ENCODE peak calls at places on chromosomes 7 and 10, in five cellular contexts. Y, D, P, H and L are unnamed samples.
A peak's percentile ranks its signal among the peaks of the same experiment; 100 is the strongest.

GRCh38 chr10:26960308-26960707 is 99.5 kb upstream of the ABI1 start:
- DNase-seq in Y (no peak), D (no peak), P (no peak), H (no peak), L (peak; percentile 32)

GRCh38 chr10:47048533-47048905 is 137.3 kb downstream of the PTPN20 start:
- DNase-seq in Y (peak; percentile 83), D (peak; percentile 71), P (no peak), H (no peak), L (peak; percentile 50)

GRCh38 chr10:68103867-68104255 is 5.4 kb upstream of the MYPN start:
- DNase-seq in Y (no peak), D (no peak), P (no peak), H (no peak), L (no peak)

GRCh38 chr7:97555845-97556431 is 175.9 kb upstream of the TAC1 start:
- DNase-seq in Y (no peak), D (no peak), P (no peak), H (no peak), L (no peak)

GRCh38 chr10:16585103-16585502 is 63.4 kb upstream of the C1QL3 start:
- DNase-seq in Y (no peak), D (no peak), P (no peak), H (no peak), L (no peak)

GRCh38 chr10:11401314-11402222 is 209.9 kb downstream of the USP6NL start:
- DNase-seq in Y (no peak), D (peak; percentile 55), P (no peak), H (no peak), L (no peak)

GRCh38 chr10:115953983-115954382 is 319.0 kb downstream of the GFRA1 start:
- DNase-seq in Y (no peak), D (no peak), P (no peak), H (no peak), L (no peak)

GRCh38 chr10:88553116-88553752 is 29.9 kb downstream of the RNLS start:
- DNase-seq in Y (no peak), D (peak; percentile 64), P (peak; percentile 33), H (peak; percentile 74), L (no peak)

GRCh38 chr10:650691-651615 is 38.5 kb downstream of the DIP2C start:
- DNase-seq in Y (no peak), D (peak; percentile 28), P (no peak), H (peak; percentile 2), L (no peak)

GRCh38 chr10:91088300-91089140 is 131.9 kb upstream of the PCGF5 start:
- DNase-seq in Y (no peak), D (no peak), P (no peak), H (no peak), L (no peak)

GRCh38 chr7:127884066-127884559 is 147.1 kb downstream of the LRRC4 start:
- DNase-seq in Y (no peak), D (no peak), P (no peak), H (no peak), L (no peak)

GRCh38 chr10:109899578-109900355 is 23.5 kb downstream of the XPNPEP1 start:
- DNase-seq in Y (no peak), D (peak; percentile 6), P (no peak), H (no peak), L (no peak)

GRCh38 chr10:60521974-60522405 is 132.3 kb upstream of the ANK3 start:
- DNase-seq in Y (no peak), D (peak; percentile 57), P (no peak), H (peak; percentile 10), L (no peak)

GRCh38 chr10:90779573-90779972 is 78.3 kb downstream of the HTR7 start:
- DNase-seq in Y (no peak), D (peak; percentile 51), P (no peak), H (no peak), L (no peak)

GRCh38 chr7:64888901-64889685 is 14.0 kb upstream of the ZNF273 start:
- DNase-seq in Y (no peak), D (peak; percentile 57), P (no peak), H (no peak), L (peak; percentile 71)

GRCh38 chr10:3091346-3091787 is 24.0 kb downstream of the PFKP start:
- DNase-seq in Y (no peak), D (no peak), P (no peak), H (peak; percentile 67), L (peak; percentile 79)

GRCh38 chr7:22811746-22812280 is 10.8 kb downstream of the TOMM7 start:
- DNase-seq in Y (no peak), D (no peak), P (no peak), H (no peak), L (no peak)

GRCh38 chr10:48491422-48492139 is 113.3 kb downstream of the ARHGAP22 start:
- DNase-seq in Y (no peak), D (no peak), P (no peak), H (no peak), L (no peak)

GRCh38 chr10:62437696-62438095 is 63.5 kb downstream of the ZNF365 start:
- DNase-seq in Y (no peak), D (no peak), P (peak; percentile 42), H (peak; percentile 78), L (no peak)

GRCh38 chr10:69745698-69746097 is 56.0 kb upstream of the COL13A1 start:
- DNase-seq in Y (no peak), D (no peak), P (no peak), H (no peak), L (no peak)

GRCh38 chr10:3354171-3354570 is 181.6 kb upstream of the PITRM1 start:
- DNase-seq in Y (no peak), D (no peak), P (no peak), H (no peak), L (no peak)

GRCh38 chr7:46385662-46386309 is 464.7 kb upstream of the IGFBP3 start:
- DNase-seq in Y (no peak), D (no peak), P (no peak), H (no peak), L (no peak)

GRCh38 chr7:121151663-121152344 is 163.3 kb downstream of the CPED1 start:
- DNase-seq in Y (no peak), D (no peak), P (no peak), H (no peak), L (no peak)

GRCh38 chr7:43884209-43884608 is 14.9 kb upstream of the MRPS24 start:
- DNase-seq in Y (no peak), D (no peak), P (no peak), H (no peak), L (no peak)

GRCh38 chr7:140316165-140316661 is 82.1 kb downstream of the SLC37A3 start:
- DNase-seq in Y (peak; percentile 92), D (no peak), P (no peak), H (peak; percentile 51), L (peak; percentile 82)

GRCh38 chr7:99975782-99976521 is at the start of gene AZGP1:
- DNase-seq in Y (no peak), D (no peak), P (no peak), H (peak; percentile 27), L (no peak)
- H3K4me3 ChIP-seq in Y (no peak within 1 kb of the TSS), D (no peak within 1 kb of the TSS), P (no peak within 1 kb of the TSS), H (no peak within 1 kb of the TSS), L (no peak within 1 kb of the TSS)

DNA sequence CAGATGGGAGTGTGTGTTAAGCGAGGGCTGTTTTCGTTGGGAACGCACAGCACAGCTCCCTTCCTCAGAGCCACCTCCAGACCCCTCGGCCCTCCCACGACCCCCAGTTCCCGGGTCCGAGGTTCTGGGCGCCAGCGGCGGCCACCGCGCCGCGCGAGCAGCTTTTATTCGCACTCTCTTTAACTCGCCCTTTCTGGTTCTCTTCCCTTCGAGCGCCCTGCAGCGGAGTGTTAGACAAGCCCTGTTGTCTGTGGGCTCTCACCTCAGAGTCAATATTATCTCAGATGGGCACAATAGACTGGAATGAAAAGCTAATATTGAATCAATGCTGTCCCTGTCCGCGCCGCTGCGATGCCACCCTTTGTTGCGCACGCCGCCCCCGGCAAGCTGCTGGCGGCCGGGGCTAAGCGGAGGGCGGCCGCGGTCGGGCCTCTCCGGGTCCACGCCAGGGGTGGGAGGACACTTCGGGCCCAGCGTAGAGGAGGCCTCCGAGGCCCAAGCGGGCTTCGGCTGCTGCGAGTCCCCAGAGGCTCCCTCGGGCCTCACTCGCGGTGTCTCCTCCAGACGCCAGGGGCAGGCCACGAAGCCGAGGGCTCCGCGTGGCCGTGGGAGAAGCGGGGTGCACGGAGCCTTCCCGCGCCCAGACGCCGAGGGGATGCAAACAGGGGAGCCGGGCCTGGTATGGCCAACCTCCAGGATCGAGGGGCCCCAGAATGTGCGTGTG is 8.1 kb upstream of the EMX2 start:
- DNase-seq in Y (no peak), D (peak; percentile 73), P (no peak), H (peak; percentile 36), L (no peak)
- H3K4me3 ChIP-seq in Y (no peak overlapping the region), D (peak overlapping the region; percentile 54), P (no peak overlapping the region), H (no peak overlapping the region), L (no peak overlapping the region)

GRCh38 chr7:101186839-101187448 is 6.9 kb upstream of the NAT16 start:
- DNase-seq in Y (no peak), D (no peak), P (no peak), H (no peak), L (no peak)

GRCh38 chr7:101186194-101186593 is 6.1 kb upstream of the NAT16 start:
- DNase-seq in Y (no peak), D (no peak), P (no peak), H (no peak), L (no peak)

GRCh38 chr7:101185258-101185839 is 5.3 kb upstream of the NAT16 start:
- DNase-seq in Y (no peak), D (no peak), P (no peak), H (peak; percentile 32), L (no peak)

DNA sequence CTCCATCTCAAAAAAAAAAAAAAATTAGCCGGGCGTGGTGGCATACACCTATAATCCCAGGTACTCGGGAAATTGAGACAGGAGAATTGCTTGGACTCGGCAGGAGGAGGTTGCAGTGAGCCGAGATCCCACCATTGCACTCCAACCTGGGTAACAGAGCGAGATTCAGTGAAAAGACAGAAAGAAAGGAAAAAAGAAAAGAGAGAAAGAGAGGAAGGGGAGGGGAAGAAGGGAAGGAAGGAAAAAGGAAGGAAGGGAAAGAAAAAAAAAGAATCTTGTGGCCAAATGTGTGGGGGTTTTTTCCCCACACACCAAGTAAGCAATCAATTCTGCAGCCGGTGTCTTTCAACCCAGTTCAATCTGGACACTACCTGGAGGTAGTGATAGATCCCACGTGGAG is 9.0 kb upstream of the NAT16 start:
- DNase-seq in Y (no peak), D (no peak), P (no peak), H (no peak), L (no peak)
- H3K4me3 ChIP-seq in Y (no peak overlapping the region), D (no peak overlapping the region), P (no peak overlapping the region), H (no peak overlapping the region), L (no peak overlapping the region)

GRCh38 chr7:113268757-113269156 is 150.4 kb upstream of the SMIM30 start:
- DNase-seq in Y (no peak), D (no peak), P (no peak), H (no peak), L (no peak)

GRCh38 chr7:113267271-113267670 is 148.9 kb upstream of the SMIM30 start:
- DNase-seq in Y (no peak), D (no peak), P (no peak), H (no peak), L (no peak)

GRCh38 chr7:113270790-113271189 is 152.4 kb upstream of the SMIM30 start:
- DNase-seq in Y (no peak), D (no peak), P (no peak), H (no peak), L (no peak)

GRCh38 chr7:113263749-113264148 is 145.4 kb upstream of the SMIM30 start:
- DNase-seq in Y (no peak), D (no peak), P (no peak), H (no peak), L (no peak)

DNA sequence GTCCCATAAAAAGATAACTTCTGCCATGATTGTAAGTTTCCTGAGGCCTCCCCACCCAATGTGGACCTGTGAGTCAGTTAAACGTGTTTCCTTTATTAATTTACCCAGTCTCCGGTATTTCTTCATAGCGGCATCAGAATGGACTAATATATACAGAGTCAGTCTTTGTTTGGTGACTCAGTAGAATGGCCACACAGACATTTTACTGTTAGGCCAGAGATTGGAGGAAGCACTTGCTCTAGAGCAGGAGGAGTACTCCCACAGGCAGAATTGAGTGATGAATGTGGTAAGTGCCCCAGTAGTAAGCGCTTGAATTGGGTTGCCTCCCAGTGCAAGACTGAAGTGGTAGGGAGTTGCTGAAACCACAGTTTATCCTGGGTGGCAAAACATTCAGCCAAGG is 149.5 kb upstream of the SMIM30 start:
- DNase-seq in Y (no peak), D (no peak), P (no peak), H (no peak), L (no peak)
- H3K4me3 ChIP-seq in Y (no peak overlapping the region), D (no peak overlapping the region), P (no peak overlapping the region), H (no peak overlapping the region), L (no peak overlapping the region)